ENCODE peak calls at places on chromosomes 2 and 18, in ten cellular contexts. T, K, Y, I, U, V, X, Z, D and B are unnamed samples.
A peak's percentile ranks its signal among the peaks of the same experiment; 100 is the strongest.

GRCh38 chr18:76212958-76213357 is 282.1 kb downstream of the ZNF516 start:
- DNase-seq in T (no peak), K (peak; percentile 20), Y (no peak), I (no peak), U (no peak), V (no peak), X (no peak), Z (no peak), D (peak; percentile 61), B (no peak)

GRCh38 chr18:77478619-77479018 is 229.0 kb downstream of the GALR1 start:
- DNase-seq in T (no peak), K (no peak), Y (no peak), I (no peak), U (no peak), V (no peak), X (no peak), Z (no peak), D (no peak), B (peak; percentile 58)

GRCh38 chr2:228767196-228767595 is 503.9 kb downstream of the PID1 start:
- DNase-seq in T (no peak), K (no peak), Y (peak; percentile 73), I (peak; percentile 45), U (no peak), V (no peak), X (no peak), Z (no peak), D (no peak), B (no peak)

GRCh38 chr2:53740170-53740569 is 27.4 kb upstream of the CHAC2 start:
- DNase-seq in T (no peak), K (no peak), Y (peak; percentile 35), I (peak; percentile 12), U (no peak), V (peak; percentile 35), X (no peak), Z (no peak), D (no peak), B (peak; percentile 66)

GRCh38 chr2:113212245-113213060 is 38.7 kb downstream of the PSD4 start:
- DNase-seq in T (no peak), K (no peak), Y (no peak), I (no peak), U (no peak), V (no peak), X (no peak), Z (no peak), D (no peak), B (no peak)

GRCh38 chr2:72719416-72719815 is 106.4 kb downstream of the EXOC6B start:
- DNase-seq in T (no peak), K (peak; percentile 12), Y (peak; percentile 47), I (peak; percentile 4), U (no peak), V (peak; percentile 7), X (no peak), Z (no peak), D (no peak), B (peak; percentile 23)

GRCh38 chr2:113246606-113247005 is 32.1 kb downstream of the PAX8 start:
- DNase-seq in T (no peak), K (no peak), Y (no peak), I (no peak), U (no peak), V (no peak), X (no peak), Z (no peak), D (no peak), B (no peak)

GRCh38 chr18:5546660-5547059 is 2.9 kb upstream of the EPB41L3 start:
- DNase-seq in T (no peak), K (peak; percentile 42), Y (peak; percentile 43), I (no peak), U (no peak), V (no peak), X (no peak), Z (no peak), D (peak; percentile 7), B (peak; percentile 53)

GRCh38 chr2:181470815-181471214 is 13.6 kb downstream of the ITGA4 start:
- DNase-seq in T (no peak), K (no peak), Y (no peak), I (no peak), U (no peak), V (no peak), X (no peak), Z (no peak), D (no peak), B (no peak)

GRCh38 chr2:157784823-157785175 is 91.3 kb downstream of the ACVR1 start:
- DNase-seq in T (no peak), K (no peak), Y (no peak), I (no peak), U (no peak), V (no peak), X (no peak), Z (no peak), D (no peak), B (no peak)

GRCh38 chr2:199830531-199830930 is 20.5 kb downstream of the FTCDNL1 start:
- DNase-seq in T (no peak), K (no peak), Y (no peak), I (no peak), U (no peak), V (no peak), X (no peak), Z (no peak), D (no peak), B (no peak)

GRCh38 chr2:241558532-241559488 is at the start of gene BOK:
- DNase-seq in T (no peak), K (no peak), Y (peak; percentile 74), I (peak; percentile 89), U (peak; percentile 71), V (peak; percentile 65), X (peak; percentile 85), Z (peak; percentile 55), D (no peak), B (peak; percentile 82)

GRCh38 chr2:161045726-161046125 is 114.5 kb upstream of the TANK start:
- DNase-seq in T (no peak), K (no peak), Y (peak; percentile 33), I (peak; percentile 68), U (no peak), V (peak; percentile 55), X (no peak), Z (no peak), D (no peak), B (no peak)

GRCh38 chr2:53970095-53970897 is 497 bp downstream of the PSME4 start:
- DNase-seq in T (no peak), K (peak; percentile 26), Y (peak; percentile 30), I (peak; percentile 55), U (peak; percentile 51), V (peak; percentile 32), X (peak; percentile 65), Z (peak; percentile 45), D (peak; percentile 20), B (peak; percentile 55)

GRCh38 chr18:44796505-44797198 is 116.0 kb downstream of the SETBP1 start:
- DNase-seq in T (no peak), K (no peak), Y (no peak), I (no peak), U (no peak), V (no peak), X (no peak), Z (no peak), D (no peak), B (no peak)

GRCh38 chr18:36186461-36187137 is 698 bp upstream of the MOCOS start:
- DNase-seq in T (no peak), K (no peak), Y (no peak), I (peak; percentile 42), U (no peak), V (peak; percentile 3), X (peak; percentile 83), Z (no peak), D (no peak), B (no peak)

GRCh38 chr2:54318810-54319209 is 62.8 kb upstream of the TSPYL6 start:
- DNase-seq in T (no peak), K (no peak), Y (no peak), I (no peak), U (no peak), V (no peak), X (no peak), Z (no peak), D (no peak), B (no peak)

GRCh38 chr18:62863629-62864028 is 148.3 kb downstream of the PHLPP1 start:
- DNase-seq in T (no peak), K (no peak), Y (peak; percentile 61), I (peak; percentile 93), U (no peak), V (peak; percentile 80), X (no peak), Z (no peak), D (no peak), B (no peak)

GRCh38 chr2:113707106-113707505 is 49.3 kb downstream of the SLC35F5 start:
- DNase-seq in T (no peak), K (no peak), Y (no peak), I (no peak), U (no peak), V (no peak), X (no peak), Z (no peak), D (no peak), B (no peak)

GRCh38 chr18:80173060-80173459 is 64.0 kb downstream of the ADNP2 start:
- DNase-seq in T (no peak), K (no peak), Y (no peak), I (no peak), U (no peak), V (no peak), X (peak; percentile 24), Z (no peak), D (no peak), B (no peak)

GRCh38 chr2:39241588-39241987 is 2.2 kb downstream of the CDKL4 start:
- DNase-seq in T (no peak), K (no peak), Y (no peak), I (no peak), U (no peak), V (no peak), X (no peak), Z (no peak), D (no peak), B (no peak)

GRCh38 chr2:88206665-88207347 is 36.7 kb downstream of the THNSL2 start:
- DNase-seq in T (no peak), K (no peak), Y (no peak), I (no peak), U (no peak), V (no peak), X (no peak), Z (no peak), D (no peak), B (no peak)

GRCh38 chr18:72940509-72940908 is 72.7 kb upstream of the NETO1 start:
- DNase-seq in T (no peak), K (no peak), Y (no peak), I (no peak), U (no peak), V (no peak), X (no peak), Z (no peak), D (no peak), B (no peak)

GRCh38 chr2:31054817-31055216 is 83.4 kb downstream of the GALNT14 start:
- DNase-seq in T (no peak), K (no peak), Y (no peak), I (no peak), U (no peak), V (no peak), X (no peak), Z (no peak), D (no peak), B (no peak)

GRCh38 chr2:176115883-176116813 is at the start of gene HOXD10:
- DNase-seq in T (no peak), K (no peak), Y (no peak), I (no peak), U (no peak), V (no peak), X (no peak), Z (no peak), D (no peak), B (no peak)

GRCh38 chr2:46779447-46779941 is 136.1 kb downstream of the MCFD2 start:
- DNase-seq in T (no peak), K (no peak), Y (peak; percentile 52), I (peak; percentile 42), U (no peak), V (peak; percentile 34), X (no peak), Z (no peak), D (no peak), B (peak; percentile 43)

GRCh38 chr2:60213865-60214657 is 339.4 kb downstream of the BCL11A start:
- DNase-seq in T (no peak), K (no peak), Y (no peak), I (peak; percentile 24), U (no peak), V (no peak), X (no peak), Z (no peak), D (no peak), B (peak; percentile 29)

GRCh38 chr18:10057808-10058791 is 144.3 kb downstream of the VAPA start:
- DNase-seq in T (peak; percentile 56), K (no peak), Y (peak; percentile 70), I (peak; percentile 89), U (no peak), V (peak; percentile 92), X (no peak), Z (no peak), D (no peak), B (no peak)